ENCODE peak calls at places on chromosomes 4 and X, in four cellular contexts. One of them, this sample, is unnamed. For H3K27me3, the result is how much of the 10 kb centered on the place peaks cover.

GRCh38 chr4:151797853-151798252 is 37.0 kb upstream of the GATB start:
- DNase-seq in tibial nerve: no peak
- DNase-seq in IMR-90: no peak
- DNase-seq in Peyer's patch: no peak
- DNase-seq in this sample: no peak

GRCh38 chrX:31445542-31445941 is 373.7 kb upstream of the FTHL17 start:
- DNase-seq in tibial nerve: no peak
- DNase-seq in IMR-90: no peak
- DNase-seq in Peyer's patch: no peak
- DNase-seq in this sample: no peak

GRCh38 chr4:13966241-13967195 is 339.0 kb upstream of the BOD1L1 start:
- DNase-seq in tibial nerve: no peak
- DNase-seq in IMR-90: peak
- DNase-seq in Peyer's patch: no peak
- DNase-seq in this sample: no peak

GRCh38 chr4:85829276-85830051 is 354.5 kb downstream of the ARHGAP24 start:
- DNase-seq in tibial nerve: no peak
- DNase-seq in IMR-90: peak
- DNase-seq in Peyer's patch: no peak
- DNase-seq in this sample: no peak

GRCh38 chr4:44257461-44257860 is 191.1 kb downstream of the KCTD8 start:
- DNase-seq in tibial nerve: no peak
- DNase-seq in IMR-90: no peak
- DNase-seq in Peyer's patch: no peak
- DNase-seq in this sample: no peak

GRCh38 chrX:12975670-12975965 is 708 bp downstream of the TMSB4X start:
- DNase-seq in tibial nerve: no peak
- DNase-seq in IMR-90: no peak
- DNase-seq in Peyer's patch: no peak
- DNase-seq in this sample: no peak

GRCh38 chr4:36243355-36244256 is 708 bp downstream of the ARAP2 start:
- DNase-seq in tibial nerve: no peak
- DNase-seq in IMR-90: peak
- DNase-seq in Peyer's patch: peak
- DNase-seq in this sample: no peak

GRCh38 chr4:166481014-166481507 is 608.0 kb downstream of the TLL1 start:
- DNase-seq in tibial nerve: no peak
- DNase-seq in IMR-90: no peak
- DNase-seq in Peyer's patch: no peak
- DNase-seq in this sample: no peak

GRCh38 chr4:26573389-26573794 is 10.5 kb upstream of the TBC1D19 start:
- DNase-seq in tibial nerve: no peak
- DNase-seq in IMR-90: peak
- DNase-seq in Peyer's patch: no peak
- DNase-seq in this sample: no peak

GRCh38 chrX:111869639-111870034 is 6.3 kb upstream of the TRPC5OS start:
- DNase-seq in tibial nerve: peak
- DNase-seq in IMR-90: peak
- DNase-seq in Peyer's patch: no peak
- DNase-seq in this sample: no peak

GRCh38 chr4:8376361-8377102 is 64.0 kb downstream of the ACOX3 start:
- DNase-seq in tibial nerve: no peak
- DNase-seq in IMR-90: no peak
- DNase-seq in Peyer's patch: peak
- DNase-seq in this sample: no peak

GRCh38 chr4:101411926-101412325 is 64.6 kb upstream of the PPP3CA start:
- DNase-seq in tibial nerve: no peak
- DNase-seq in IMR-90: no peak
- DNase-seq in Peyer's patch: no peak
- DNase-seq in this sample: no peak

GRCh38 chr4:135838889-135839288 is 1637.3 kb upstream of the PABPC4L start:
- DNase-seq in tibial nerve: no peak
- DNase-seq in IMR-90: peak
- DNase-seq in Peyer's patch: no peak
- DNase-seq in this sample: no peak

GRCh38 chr4:138677651-138678202 is 337.9 kb upstream of the NOCT start:
- DNase-seq in tibial nerve: no peak
- DNase-seq in IMR-90: no peak
- DNase-seq in Peyer's patch: no peak
- DNase-seq in this sample: no peak

GRCh38 chr4:107863416-107863815 is 38.7 kb downstream of the SGMS2 start:
- DNase-seq in tibial nerve: no peak
- DNase-seq in IMR-90: peak
- DNase-seq in Peyer's patch: no peak
- DNase-seq in this sample: no peak

GRCh38 chr4:152988721-152989553 is 52.8 kb downstream of the FHDC1 start:
- DNase-seq in tibial nerve: no peak
- DNase-seq in IMR-90: no peak
- DNase-seq in Peyer's patch: peak
- DNase-seq in this sample: no peak

GRCh38 chr4:140935259-140935658 is 179.1 kb upstream of the TBC1D9 start:
- DNase-seq in tibial nerve: no peak
- DNase-seq in IMR-90: no peak
- DNase-seq in Peyer's patch: no peak
- DNase-seq in this sample: no peak

GRCh38 chrX:119468930-119469635 is 839 bp downstream of the SLC25A5 start:
- DNase-seq in tibial nerve: peak
- DNase-seq in IMR-90: peak
- DNase-seq in Peyer's patch: peak
- DNase-seq in this sample: peak

GRCh38 chrX:119466970-119467369 is 1.3 kb upstream of the SLC25A5 start:
- DNase-seq in tibial nerve: no peak
- DNase-seq in IMR-90: no peak
- DNase-seq in Peyer's patch: no peak
- DNase-seq in this sample: no peak

GRCh38 chrX:119467842-119468185 is 430 bp upstream of the SLC25A5 start:
- DNase-seq in tibial nerve: no peak
- DNase-seq in IMR-90: no peak
- DNase-seq in Peyer's patch: no peak
- DNase-seq in this sample: no peak

GRCh38 chrX:119467433-119467832 is 811 bp upstream of the SLC25A5 start:
- DNase-seq in tibial nerve: no peak
- DNase-seq in IMR-90: no peak
- DNase-seq in Peyer's patch: no peak
- DNase-seq in this sample: no peak

GRCh38 chrX:119468186-119468929 is at the start of gene SLC25A5:
- DNase-seq in tibial nerve: peak
- DNase-seq in IMR-90: peak
- DNase-seq in Peyer's patch: peak
- DNase-seq in this sample: peak
- TF ChIP-seq POLR2A in tibial nerve: peak
- TF ChIP-seq POLR2A in IMR-90: peak
- TF ChIP-seq POLR2A in Peyer's patch: peak
- TF ChIP-seq POLR2A in this sample: peak

DNA sequence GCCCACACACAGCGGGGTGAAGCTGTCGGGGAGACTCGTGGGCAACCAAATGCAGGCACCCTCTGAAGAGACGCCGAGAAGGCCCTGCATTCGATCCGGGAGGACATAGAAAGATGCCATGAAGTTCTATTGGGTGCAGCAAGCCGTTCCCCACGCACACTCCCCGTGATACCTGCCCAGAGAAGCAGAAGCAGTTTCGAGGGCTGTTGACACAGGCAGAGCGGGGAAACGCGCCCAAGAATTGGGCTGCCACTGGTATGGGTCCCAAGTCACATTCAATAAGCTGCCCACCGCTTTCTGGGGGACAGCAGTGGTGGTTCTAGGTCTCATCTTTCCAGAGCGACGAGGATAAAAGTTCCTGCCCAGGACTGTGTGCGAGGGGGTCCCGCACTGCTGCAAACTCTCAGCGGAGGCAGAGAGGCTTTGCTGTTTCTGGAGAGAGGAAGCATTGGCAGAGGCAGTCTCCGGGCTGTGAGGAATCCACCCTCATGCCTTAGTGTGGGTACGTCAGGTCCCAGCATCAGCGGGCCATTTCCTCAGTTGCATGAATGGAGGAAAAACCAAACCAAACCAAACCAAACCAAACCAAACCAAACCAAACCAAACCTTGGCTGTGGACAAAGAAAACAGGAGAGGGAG is 10.1 kb downstream of the PITX2 start:
- DNase-seq in tibial nerve: no peak
- DNase-seq in IMR-90: no peak
- DNase-seq in Peyer's patch: peak
- DNase-seq in this sample: no peak
- H3K27me3 ChIP-seq in tibial nerve: under half
- H3K27me3 ChIP-seq in IMR-90: half or more
- H3K27me3 ChIP-seq in Peyer's patch: under half
- H3K27me3 ChIP-seq in this sample: under half

DNA sequence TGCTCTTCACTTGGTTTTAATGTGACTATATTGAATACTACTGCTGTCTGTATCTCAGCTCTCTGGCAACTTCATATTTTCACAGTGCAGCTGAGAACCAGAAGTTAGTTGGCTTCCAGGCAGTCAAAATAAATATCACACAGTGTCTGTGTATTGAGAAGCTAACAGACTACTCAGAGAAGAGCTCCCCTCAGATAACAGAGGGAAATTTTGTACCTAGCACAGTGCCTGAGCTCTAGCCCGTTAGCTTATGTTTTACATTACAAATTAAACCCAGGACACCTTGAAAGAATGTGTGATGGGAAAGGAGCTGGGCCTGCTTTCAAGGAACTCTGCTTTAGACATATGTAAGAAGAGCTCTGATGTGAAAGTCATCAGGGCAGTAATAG is 22.7 kb downstream of the JADE1 start:
- DNase-seq in tibial nerve: no peak
- DNase-seq in IMR-90: no peak
- DNase-seq in Peyer's patch: no peak
- DNase-seq in this sample: no peak
- H3K27ac ChIP-seq in tibial nerve: no peak
- H3K27ac ChIP-seq in IMR-90: no peak
- H3K27ac ChIP-seq in Peyer's patch: no peak
- H3K27ac ChIP-seq in this sample: no peak

GRCh38 chrX:80331285-80331684 is 89.0 kb upstream of the TENT5D start:
- DNase-seq in tibial nerve: no peak
- DNase-seq in IMR-90: no peak
- DNase-seq in Peyer's patch: no peak
- DNase-seq in this sample: no peak

GRCh38 chrX:80334583-80334982 is 85.7 kb upstream of the TENT5D start:
- DNase-seq in tibial nerve: no peak
- DNase-seq in IMR-90: no peak
- DNase-seq in Peyer's patch: no peak
- DNase-seq in this sample: no peak

GRCh38 chrX:80335062-80335830 is 85.0 kb upstream of the TENT5D start:
- DNase-seq in tibial nerve: peak
- DNase-seq in IMR-90: no peak
- DNase-seq in Peyer's patch: peak
- DNase-seq in this sample: peak
- TF ChIP-seq POLR2A in tibial nerve: no peak
- TF ChIP-seq POLR2A in IMR-90: no peak
- TF ChIP-seq POLR2A in Peyer's patch: no peak
- TF ChIP-seq POLR2A in this sample: no peak

GRCh38 chr4:6368096-6368495 is 98.4 kb downstream of the WFS1 start:
- DNase-seq in tibial nerve: no peak
- DNase-seq in IMR-90: no peak
- DNase-seq in Peyer's patch: no peak
- DNase-seq in this sample: no peak
- H3K27me3 ChIP-seq in tibial nerve: under half
- H3K27me3 ChIP-seq in IMR-90: under half
- H3K27me3 ChIP-seq in Peyer's patch: under half
- H3K27me3 ChIP-seq in this sample: under half

DNA sequence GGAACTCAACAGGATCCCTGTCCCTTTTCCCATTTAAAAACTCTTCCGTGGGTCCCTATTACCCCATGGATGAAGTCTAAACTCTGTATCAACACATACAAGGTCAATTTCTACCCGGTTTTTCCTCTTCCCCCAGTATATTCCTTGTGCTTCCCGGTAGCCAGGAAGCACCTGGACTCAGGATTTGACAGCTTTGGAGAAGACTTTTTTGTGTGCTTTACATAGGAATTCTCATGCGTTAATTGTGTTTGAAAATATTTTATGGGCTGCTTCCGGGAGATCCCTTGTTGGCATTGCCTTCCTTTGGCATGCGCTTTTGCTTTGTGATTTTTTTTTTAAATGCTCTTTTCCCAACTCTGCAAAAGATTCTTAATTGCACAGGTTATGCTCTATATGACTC is 7.2 kb downstream of the SMS start:
- DNase-seq in tibial nerve: no peak
- DNase-seq in IMR-90: no peak
- DNase-seq in Peyer's patch: no peak
- DNase-seq in this sample: no peak
- H3K27ac ChIP-seq in tibial nerve: no peak
- H3K27ac ChIP-seq in IMR-90: peak
- H3K27ac ChIP-seq in Peyer's patch: no peak
- H3K27ac ChIP-seq in this sample: no peak

GRCh38 chr4:10108818-10109783 is 7.5 kb downstream of the WDR1 start:
- DNase-seq in tibial nerve: no peak
- DNase-seq in IMR-90: peak
- DNase-seq in Peyer's patch: no peak
- DNase-seq in this sample: no peak
- TF ChIP-seq POLR2A in tibial nerve: no peak
- TF ChIP-seq POLR2A in IMR-90: no peak
- TF ChIP-seq POLR2A in Peyer's patch: no peak
- TF ChIP-seq POLR2A in this sample: no peak

DNA sequence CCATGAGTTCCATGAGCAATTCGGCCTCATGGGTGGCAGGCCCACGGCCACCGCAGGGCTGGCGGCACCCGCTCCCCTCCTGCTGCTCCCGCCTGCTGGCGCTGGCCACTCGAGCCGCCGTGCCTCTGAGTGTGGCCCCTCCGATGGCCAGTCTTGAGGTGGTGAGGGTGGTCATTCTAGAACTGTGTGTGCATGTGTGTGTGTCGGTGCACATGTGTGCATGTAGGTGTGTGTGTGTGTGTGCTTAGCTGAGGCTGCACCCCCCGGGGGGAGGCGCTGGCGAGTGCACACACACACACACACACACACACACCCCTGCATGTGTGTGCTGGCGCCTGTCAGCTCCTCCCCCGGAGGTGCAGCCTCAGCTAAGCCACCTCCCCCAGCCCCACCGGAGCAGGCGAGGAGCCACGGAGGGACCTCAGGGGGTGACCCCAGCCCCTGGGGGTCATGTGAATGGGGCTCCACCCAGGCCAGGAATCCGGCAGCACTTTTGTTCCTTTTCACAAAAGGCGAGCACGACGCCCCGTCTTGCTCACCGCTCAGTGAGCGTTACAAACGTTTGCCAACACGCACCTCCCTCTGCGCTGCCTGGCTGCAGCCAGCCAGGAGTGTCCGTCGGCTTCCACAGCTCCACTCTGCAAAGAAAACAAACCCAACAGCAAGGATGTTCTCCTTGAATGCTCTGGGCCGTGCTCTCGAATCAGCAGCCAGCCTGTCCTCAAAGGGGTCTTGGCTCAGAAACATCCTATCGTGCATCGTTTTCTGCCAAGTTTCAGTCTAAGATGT is 29.9 kb downstream of the FGFRL1 start:
- DNase-seq in tibial nerve: no peak
- DNase-seq in IMR-90: peak
- DNase-seq in Peyer's patch: no peak
- DNase-seq in this sample: no peak
- H3K27me3 ChIP-seq in tibial nerve: under half
- H3K27me3 ChIP-seq in IMR-90: under half
- H3K27me3 ChIP-seq in Peyer's patch: under half
- H3K27me3 ChIP-seq in this sample: under half

DNA sequence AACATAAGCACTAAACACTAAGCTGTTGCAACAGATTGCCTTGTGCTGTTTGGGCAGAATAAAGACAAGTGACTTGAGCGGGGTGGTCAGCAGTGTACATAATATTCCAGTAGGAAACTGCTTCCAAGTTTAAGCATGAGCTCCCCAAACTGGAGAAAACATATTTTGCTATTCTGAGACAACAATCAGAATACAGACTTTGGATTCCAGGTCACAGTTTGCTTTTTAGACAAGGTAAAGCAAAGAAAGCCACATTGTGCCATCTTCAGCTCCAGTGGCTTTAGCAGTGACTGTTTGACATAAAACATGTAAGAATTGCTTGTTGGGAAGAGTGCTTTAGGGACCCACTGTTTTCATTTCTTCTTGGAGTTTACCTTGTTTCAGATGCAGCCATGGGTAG is 136.0 kb downstream of the FNIP2 start:
- DNase-seq in tibial nerve: no peak
- DNase-seq in IMR-90: no peak
- DNase-seq in Peyer's patch: no peak
- DNase-seq in this sample: no peak
- H3K27ac ChIP-seq in tibial nerve: no peak
- H3K27ac ChIP-seq in IMR-90: no peak
- H3K27ac ChIP-seq in Peyer's patch: no peak
- H3K27ac ChIP-seq in this sample: no peak